ENCODE peak calls at places on chromosomes 12 and 14, in eight cellular contexts. R is lower lobe of right lung; L is tibial artery; A is CD8-positive, alpha-beta T cell; U is heart right ventricle; D is cardiac muscle cell; W is K562; J is left ventricle myocardium inferior. B is an unnamed sample.

GRCh38 chr14:91405241-91405721 is 12.3 kb downstream of the CCDC88C start:
- DNase-seq in W (no peak), R (no peak), L (no peak), A (peak; percentile 88), U (no peak), J (no peak), D (no peak), B (peak; percentile 42)

GRCh38 chr14:96143906-96144305 is 60.7 kb upstream of the BDKRB2 start:
- DNase-seq in U (no peak), J (no peak), W (no peak), L (no peak), A (no peak), D (no peak), R (no peak), B (no peak)

GRCh38 chr14:47438650-47439140 is 236.7 kb downstream of the MDGA2 start:
- DNase-seq in R (no peak), U (no peak), A (no peak), D (peak; percentile 27), W (no peak), J (no peak), L (no peak), B (no peak)

GRCh38 chr12:86249856-86250255 is 6.3 kb downstream of the MGAT4C start:
- DNase-seq in A (no peak), J (no peak), D (no peak), R (no peak), U (no peak), L (no peak), W (no peak), B (no peak)

GRCh38 chr12:103712191-103712590 is 125.1 kb downstream of the STAB2 start:
- DNase-seq in U (no peak), D (no peak), A (no peak), W (no peak), J (no peak), L (no peak), R (no peak), B (no peak)

GRCh38 chr12:103177624-103178023 is 220.2 kb downstream of the ASCL1 start:
- DNase-seq in R (no peak), J (no peak), L (no peak), U (no peak), A (no peak), W (no peak), D (no peak), B (no peak)

GRCh38 chr14:73773441-73774243 is 59.5 kb upstream of the PNMA1 start:
- DNase-seq in A (no peak), J (no peak), W (peak; percentile 55), U (no peak), L (no peak), D (no peak), R (no peak), B (no peak)

GRCh38 chr12:67111182-67111581 is 158.0 kb upstream of the CAND1 start:
- DNase-seq in L (no peak), U (no peak), J (no peak), D (no peak), W (no peak), R (no peak), A (no peak), B (no peak)

GRCh38 chr12:132046561-132046960 is 96.8 kb downstream of the EP400 start:
- DNase-seq in U (no peak), A (no peak), J (no peak), R (no peak), W (no peak), D (no peak), L (no peak), B (no peak)

GRCh38 chr14:71554959-71555612 is 377.1 kb upstream of the RGS6 start:
- DNase-seq in R (no peak), D (no peak), U (no peak), A (no peak), L (no peak), W (no peak), J (no peak), B (no peak)

GRCh38 chr14:24232645-24233537 is at the start of gene GMPR2:
- DNase-seq in J (no peak), U (no peak), R (no peak), L (no peak), D (no peak), A (no peak), W (peak; percentile 71), B (no peak)

GRCh38 chr12:130617219-130617618 is 98.9 kb downstream of the RIMBP2 start:
- DNase-seq in A (no peak), D (peak; percentile 2), W (no peak), U (no peak), R (no peak), L (peak; percentile 38), J (no peak), B (no peak)

GRCh38 chr12:103100226-103100866 is 142.9 kb downstream of the ASCL1 start:
- DNase-seq in R (no peak), D (no peak), L (no peak), U (no peak), J (no peak), W (no peak), A (no peak), B (no peak)

GRCh38 chr14:56196274-56196673 is 78.1 kb downstream of the PELI2 start:
- DNase-seq in U (no peak), W (no peak), L (no peak), A (no peak), R (no peak), J (no peak), D (no peak), B (no peak)

GRCh38 chr12:54958048-54958658 is 26.4 kb downstream of the TESPA1 start:
- DNase-seq in U (no peak), L (no peak), W (peak; percentile 72), A (peak; percentile 48), J (no peak), R (no peak), D (peak; percentile 72), B (peak; percentile 62)

GRCh38 chr14:74326369-74327152 is 21.7 kb upstream of the VRTN start:
- DNase-seq in J (no peak), L (no peak), A (no peak), U (no peak), W (no peak), R (no peak), D (peak; percentile 91), B (no peak)

GRCh38 chr14:92600318-92601053 is 86.9 kb downstream of the RIN3 start:
- DNase-seq in J (no peak), L (no peak), D (no peak), U (no peak), W (no peak), A (no peak), R (no peak), B (no peak)

DNA sequence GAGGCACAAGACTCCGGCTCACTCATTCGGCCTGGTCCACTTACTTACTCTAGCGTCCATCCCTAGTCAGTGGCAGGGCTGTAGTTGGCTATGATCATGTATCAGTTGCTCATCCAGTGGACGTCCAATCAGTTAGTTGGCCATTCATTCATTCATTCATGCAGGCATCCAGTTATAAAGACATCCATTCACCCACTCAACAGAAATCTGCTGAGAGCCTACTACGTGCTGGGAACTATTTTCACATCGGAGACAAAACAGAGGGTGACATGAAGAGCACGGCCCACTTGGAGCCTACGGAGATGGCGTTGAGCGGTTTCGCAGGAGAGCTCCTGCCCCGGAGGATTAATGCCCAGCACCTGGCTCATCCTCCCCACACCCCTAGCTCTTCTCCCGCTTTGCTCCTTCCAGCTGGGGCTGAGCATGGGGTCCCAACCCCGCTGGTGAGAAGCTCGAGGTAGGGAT is 49.7 kb downstream of the SNAPC1 start:
- DNase-seq in R (no peak), U (no peak), J (no peak), L (no peak), A (no peak), D (no peak), W (no peak), B (no peak)
- H3K27me3 ChIP-seq in R (peaks cover 36% of the 10 kb centered on the region), U (peaks cover 53% of the 10 kb centered on the region), J (peaks cover 59% of the 10 kb centered on the region), L (peaks cover 30% of the 10 kb centered on the region), A (peaks cover 8% of the 10 kb centered on the region), D (peaks cover 46% of the 10 kb centered on the region), W (peaks cover 18% of the 10 kb centered on the region), B (peaks cover 38% of the 10 kb centered on the region)

GRCh38 chr12:94171595-94171930 is 23.2 kb downstream of the PLXNC1 start:
- DNase-seq in J (no peak), U (no peak), R (no peak), D (no peak), W (no peak), A (no peak), L (no peak), B (no peak)
- H3K27ac ChIP-seq in J (no peak overlapping the region), U (no peak overlapping the region), R (no peak overlapping the region), D (no peak overlapping the region), W (no peak overlapping the region), A (no peak overlapping the region), L (no peak overlapping the region), B (no peak overlapping the region)

GRCh38 chr12:58871557-58871956 is 48.7 kb downstream of the LRIG3 start:
- DNase-seq in J (no peak), W (no peak), U (no peak), L (no peak), A (no peak), R (no peak), D (no peak), B (no peak)
- H3K4me3 ChIP-seq in J (peak overlapping the region; percentile 16), W (no peak overlapping the region), U (no peak overlapping the region), L (peak overlapping the region; percentile 2), A (no peak overlapping the region), R (no peak overlapping the region), D (no peak overlapping the region), B (no peak overlapping the region)

DNA sequence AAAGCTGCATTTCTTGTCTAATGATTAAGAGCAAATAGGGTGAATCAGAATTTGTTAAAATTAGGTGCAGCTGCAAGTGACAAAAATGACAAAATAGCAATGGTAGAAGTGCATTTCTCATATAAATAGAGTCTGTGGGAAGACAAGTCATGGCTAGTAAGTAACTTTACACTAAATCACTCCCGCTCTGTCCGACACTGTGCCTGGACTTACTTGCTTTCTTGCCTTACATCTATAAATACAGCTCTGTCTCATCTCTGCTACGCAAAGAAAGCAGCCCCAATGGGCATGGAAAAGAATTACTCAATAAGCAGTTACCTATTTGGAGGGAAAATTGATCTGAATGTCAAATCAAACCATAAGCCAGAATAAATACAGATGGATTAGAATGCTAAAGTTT is 245.4 kb upstream of the KRR1 start:
- DNase-seq in U (no peak), J (no peak), W (no peak), R (no peak), D (no peak), L (no peak), A (no peak), B (no peak)
- H3K27me3 ChIP-seq in U (no peaks in the 10 kb centered on the region), J (no peaks in the 10 kb centered on the region), W (no peaks in the 10 kb centered on the region), R (no peaks in the 10 kb centered on the region), D (no peaks in the 10 kb centered on the region), L (no peaks in the 10 kb centered on the region), A (no peaks in the 10 kb centered on the region), B (peaks cover 1% of the 10 kb centered on the region)

GRCh38 chr12:57918182-57918581 is 23.2 kb upstream of the ATP23 start:
- DNase-seq in R (no peak), W (no peak), L (no peak), D (no peak), J (no peak), U (no peak), A (no peak), B (no peak)
- H3K27ac ChIP-seq in R (no peak overlapping the region), W (no peak overlapping the region), L (no peak overlapping the region), D (no peak overlapping the region), J (no peak overlapping the region), U (no peak overlapping the region), A (no peak overlapping the region), B (no peak overlapping the region)

GRCh38 chr14:50814161-50814560 is 16.8 kb downstream of the NIN start:
- DNase-seq in A (no peak), J (no peak), L (no peak), U (no peak), D (no peak), W (no peak), R (no peak), B (no peak)
- H3K4me3 ChIP-seq in A (no peak overlapping the region), J (no peak overlapping the region), L (no peak overlapping the region), U (no peak overlapping the region), D (no peak overlapping the region), W (no peak overlapping the region), R (no peak overlapping the region), B (peak overlapping the region; percentile 27)

GRCh38 chr12:165862-166368 is 48.0 kb downstream of the SLC6A12 start:
- DNase-seq in J (no peak), L (no peak), D (no peak), W (no peak), U (peak; percentile 5), A (no peak), R (no peak), B (no peak)
- H3K27me3 ChIP-seq in J (peaks cover 3% of the 10 kb centered on the region), L (peaks cover 48% of the 10 kb centered on the region), D (no peaks in the 10 kb centered on the region), W (peaks cover 3% of the 10 kb centered on the region), U (no peaks in the 10 kb centered on the region), A (no peaks in the 10 kb centered on the region), R (no peaks in the 10 kb centered on the region), B (no peaks in the 10 kb centered on the region)